ENCODE peak calls at places on chromosomes 11 and 22, in ten cellular contexts. A is uterus, U is GM12878, K is lower leg skin, N is suprapubic skin, C is heart left ventricle, B is HCT116, D is esophagus squamous epithelium, O is spleen, I is GM12891. H is an unnamed sample.

GRCh38 chr11:110491577-110492352 is 62.0 kb downstream of the FDX1 start:
- DNase-seq in A (no peak), U (no peak), K (no peak), N (no peak), C (no peak), B (no peak), D (no peak), O (no peak), I (no peak), H (no peak)

GRCh38 chr11:130023204-130023603 is 20.6 kb upstream of the PRDM10 start:
- DNase-seq in A (no peak), U (peak), K (no peak), N (no peak), C (no peak), B (peak), D (no peak), O (no peak), I (peak), H (no peak)

GRCh38 chr11:127252321-127252720 is 251.8 kb upstream of the KIRREL3 start:
- DNase-seq in A (no peak), U (no peak), K (no peak), N (no peak), C (no peak), B (no peak), D (no peak), O (no peak), I (no peak), H (no peak)

GRCh38 chr11:61621917-61622585 is 41.2 kb upstream of the SYT7 start:
- DNase-seq in A (no peak), U (no peak), K (no peak), N (no peak), C (no peak), B (no peak), D (no peak), O (no peak), I (no peak), H (no peak)

GRCh38 chr11:116422976-116423375 is 349.8 kb downstream of the BUD13 start:
- DNase-seq in A (no peak), U (no peak), K (no peak), N (no peak), C (no peak), B (no peak), D (no peak), O (no peak), I (no peak), H (no peak)

GRCh38 chr11:94117871-94118270 is 10.8 kb upstream of the PANX1 start:
- DNase-seq in A (no peak), U (no peak), K (no peak), N (no peak), C (no peak), B (no peak), D (no peak), O (no peak), I (no peak), H (no peak)

GRCh38 chr11:69215784-69216415 is 60.2 kb downstream of the SMIM38 start:
- DNase-seq in A (no peak), U (no peak), K (peak), N (no peak), C (no peak), B (no peak), D (no peak), O (no peak), I (no peak), H (no peak)

GRCh38 chr11:61814242-61814957 is 2.4 kb downstream of the FADS1 start:
- DNase-seq in A (no peak), U (no peak), K (no peak), N (no peak), C (peak), B (peak), D (no peak), O (no peak), I (no peak), H (peak)

GRCh38 chr22:23157560-23158515 is 12.6 kb downstream of the RAB36 start:
- DNase-seq in A (no peak), U (no peak), K (no peak), N (no peak), C (peak), B (no peak), D (no peak), O (peak), I (no peak), H (no peak)

GRCh38 chr11:34380696-34381095 is 22.9 kb upstream of the ABTB2 start:
- DNase-seq in A (no peak), U (no peak), K (no peak), N (no peak), C (no peak), B (peak), D (no peak), O (no peak), I (no peak), H (no peak)

GRCh38 chr22:28909375-28909774 is 26.0 kb downstream of the ZNRF3 start:
- DNase-seq in A (no peak), U (peak), K (peak), N (no peak), C (no peak), B (no peak), D (no peak), O (no peak), I (no peak), H (peak)

GRCh38 chr11:132531921-132532320 is 1000.4 kb downstream of the OPCML start:
- DNase-seq in A (no peak), U (no peak), K (no peak), N (no peak), C (no peak), B (no peak), D (no peak), O (no peak), I (no peak), H (no peak)

DNA sequence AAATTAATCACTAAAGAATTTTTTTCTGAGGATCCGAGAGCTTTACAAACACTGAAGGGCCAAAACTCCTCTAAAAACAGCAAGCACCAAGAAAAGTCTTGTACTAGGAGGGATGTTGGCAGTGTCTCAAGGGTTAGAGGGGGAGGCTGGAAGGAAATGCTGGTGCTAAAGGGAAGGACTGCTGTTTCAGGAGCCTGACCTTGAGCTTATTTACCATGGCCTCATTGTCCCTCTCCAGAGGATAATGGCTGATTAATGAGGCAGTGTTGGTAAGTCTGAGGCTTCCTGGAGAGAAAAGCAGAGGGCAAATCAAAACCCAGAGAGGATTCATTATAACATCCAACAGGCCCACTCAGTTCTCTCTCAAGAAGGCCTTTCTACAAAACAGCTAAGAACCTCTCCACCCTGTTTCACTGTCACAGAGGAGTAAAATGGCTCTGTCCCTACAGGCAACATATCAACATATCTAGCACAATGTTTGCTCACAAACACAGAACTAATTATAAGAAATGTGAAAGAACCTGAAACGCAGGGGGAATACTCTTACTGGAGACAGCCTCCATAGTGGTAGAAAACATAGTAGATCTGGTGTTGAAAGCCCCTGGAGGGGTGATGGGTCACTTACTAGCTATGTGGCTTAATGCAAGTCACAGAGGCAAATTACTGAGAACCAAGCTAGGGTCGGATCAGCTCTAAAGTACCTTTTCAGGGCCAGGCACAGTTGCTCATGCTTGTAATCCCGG is 31.5 kb downstream of the NUMA1 start:
- DNase-seq in A (no peak), U (no peak), K (no peak), N (no peak), C (no peak), B (no peak), D (no peak), O (no peak), I (no peak), H (no peak)
- TF ChIP-seq POLR2A in A (no peak), U (no peak), K (no peak), N (no peak), C (no peak), B (no peak), D (no peak), O (no peak), I (no peak), H (no peak)

GRCh38 chr11:73218106-73218829 is at the start of gene P2RY2:
- DNase-seq in A (peak), U (no peak), K (peak), N (no peak), C (peak), B (peak), D (no peak), O (peak), I (peak), H (peak)
- TF ChIP-seq POLR2A in A (no peak), U (no peak), K (no peak), N (no peak), C (no peak), B (no peak), D (no peak), O (no peak), I (no peak), H (no peak)

DNA sequence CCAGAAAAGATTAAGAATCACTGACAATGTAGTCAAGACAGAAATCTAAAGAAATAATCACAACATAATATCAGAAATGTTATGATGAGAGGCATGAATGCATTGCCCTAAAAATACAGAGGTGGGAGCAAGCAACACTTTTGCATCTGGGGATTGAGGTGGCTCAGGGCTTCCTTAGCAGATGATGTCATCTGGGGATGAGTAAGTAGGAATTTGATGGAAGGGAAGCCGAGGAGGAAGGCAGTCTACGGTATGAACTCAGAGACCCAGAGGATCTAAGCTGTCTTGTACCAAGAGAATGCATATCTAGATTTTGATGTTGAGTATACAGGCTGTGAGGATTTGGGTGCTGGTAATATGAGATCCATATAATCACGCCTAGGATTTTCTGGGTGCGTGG is 193.0 kb upstream of the SNX19 start:
- DNase-seq in A (no peak), U (no peak), K (no peak), N (no peak), C (no peak), B (no peak), D (no peak), O (no peak), I (no peak), H (no peak)
- TF ChIP-seq POLR2A in A (no peak), U (no peak), K (no peak), N (no peak), C (no peak), B (no peak), D (no peak), O (no peak), I (no peak), H (no peak)

DNA sequence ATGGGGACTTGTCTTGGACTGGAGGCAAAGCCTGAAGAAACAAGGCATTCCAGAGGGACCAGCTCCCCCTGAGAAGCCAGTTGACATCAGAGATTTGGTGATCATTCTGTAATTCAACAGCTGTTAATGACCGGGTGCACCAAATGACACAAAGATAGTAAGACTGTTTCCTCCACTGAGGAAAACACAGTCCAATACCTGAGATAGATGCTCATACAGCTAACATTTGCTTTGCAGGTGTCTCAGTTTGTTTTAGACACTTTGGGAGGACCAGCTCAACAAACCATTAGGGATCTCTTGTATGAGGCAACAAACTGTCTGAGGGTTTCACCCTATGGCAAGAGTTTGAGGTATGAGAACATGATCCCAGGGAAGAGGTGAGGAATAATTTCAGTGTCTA is 237.2 kb upstream of the PLET1 start:
- DNase-seq in A (no peak), U (no peak), K (no peak), N (no peak), C (no peak), B (no peak), D (no peak), O (no peak), I (no peak), H (no peak)
- TF ChIP-seq POLR2A in A (no peak), U (no peak), K (no peak), N (no peak), C (no peak), B (no peak), D (no peak), O (no peak), I (no peak), H (no peak)

GRCh38 chr22:49964493-49965290 is 4.1 kb downstream of the PIM3 start:
- DNase-seq in A (peak), U (no peak), K (peak), N (peak), C (peak), B (no peak), D (no peak), O (peak), I (no peak), H (no peak)
- TF ChIP-seq POLR2A in A (no peak), U (peak), K (no peak), N (no peak), C (no peak), B (no peak), D (no peak), O (no peak), I (peak), H (no peak)

GRCh38 chr22:45212306-45212709 is 28.4 kb downstream of the KIAA0930 start:
- DNase-seq in A (peak), U (no peak), K (peak), N (no peak), C (peak), B (no peak), D (no peak), O (peak), I (no peak), H (no peak)
- TF ChIP-seq POLR2A in A (no peak), U (no peak), K (no peak), N (no peak), C (no peak), B (no peak), D (no peak), O (no peak), I (no peak), H (no peak)

GRCh38 chr11:65885808-65886536 is 2.3 kb downstream of the FIBP start:
- DNase-seq in A (no peak), U (no peak), K (no peak), N (no peak), C (no peak), B (no peak), D (no peak), O (peak), I (no peak), H (no peak)

GRCh38 chr11:65885231-65885630 is 3.0 kb downstream of the FIBP start:
- DNase-seq in A (no peak), U (no peak), K (no peak), N (no peak), C (no peak), B (no peak), D (no peak), O (peak), I (no peak), H (no peak)

GRCh38 chr11:65883058-65883761 is 3.6 kb downstream of the CTSW start:
- DNase-seq in A (no peak), U (no peak), K (no peak), N (no peak), C (no peak), B (no peak), D (no peak), O (peak), I (no peak), H (no peak)

GRCh38 chr11:65883786-65884715 is 4.2 kb downstream of the FIBP start:
- DNase-seq in A (no peak), U (no peak), K (no peak), N (no peak), C (no peak), B (no peak), D (no peak), O (peak), I (no peak), H (no peak)

GRCh38 chr11:65884716-65885092 is 3.6 kb downstream of the FIBP start:
- DNase-seq in A (peak), U (no peak), K (peak), N (no peak), C (peak), B (no peak), D (no peak), O (peak), I (peak), H (peak)
- TF ChIP-seq POLR2A in A (no peak), U (no peak), K (no peak), N (no peak), C (no peak), B (no peak), D (no peak), O (no peak), I (no peak), H (no peak)

DNA sequence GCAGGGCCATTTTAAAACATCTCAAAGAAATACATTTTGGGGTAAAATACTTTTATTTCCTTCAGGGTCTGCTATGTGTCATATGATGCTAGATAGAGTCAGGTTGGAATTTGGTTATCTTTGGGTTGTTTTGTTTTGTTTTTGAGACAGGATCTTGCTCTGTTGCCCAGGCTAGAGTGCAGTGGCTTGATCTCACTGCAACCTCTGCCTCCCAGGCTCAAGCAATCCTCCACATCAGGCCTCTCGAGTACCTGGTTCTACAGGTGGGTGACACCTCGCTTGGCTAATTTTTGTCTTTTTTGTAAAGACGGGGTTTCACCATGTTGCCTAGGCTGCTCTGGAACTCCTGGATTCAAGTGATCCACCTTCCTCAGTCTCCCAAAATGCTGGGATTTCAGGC is 17.3 kb downstream of the DENND5A start:
- DNase-seq in A (no peak), U (no peak), K (no peak), N (peak), C (no peak), B (no peak), D (no peak), O (no peak), I (no peak), H (no peak)
- TF ChIP-seq POLR2A in A (no peak), U (no peak), K (no peak), N (no peak), C (no peak), B (no peak), D (no peak), O (no peak), I (no peak), H (no peak)

GRCh38 chr11:118929496-118930151 is 3.9 kb upstream of the BCL9L start:
- DNase-seq in A (peak), U (no peak), K (peak), N (peak), C (peak), B (peak), D (no peak), O (peak), I (no peak), H (peak)
- TF ChIP-seq POLR2A in A (no peak), U (no peak), K (no peak), N (no peak), C (no peak), B (no peak), D (no peak), O (no peak), I (no peak), H (no peak)

DNA sequence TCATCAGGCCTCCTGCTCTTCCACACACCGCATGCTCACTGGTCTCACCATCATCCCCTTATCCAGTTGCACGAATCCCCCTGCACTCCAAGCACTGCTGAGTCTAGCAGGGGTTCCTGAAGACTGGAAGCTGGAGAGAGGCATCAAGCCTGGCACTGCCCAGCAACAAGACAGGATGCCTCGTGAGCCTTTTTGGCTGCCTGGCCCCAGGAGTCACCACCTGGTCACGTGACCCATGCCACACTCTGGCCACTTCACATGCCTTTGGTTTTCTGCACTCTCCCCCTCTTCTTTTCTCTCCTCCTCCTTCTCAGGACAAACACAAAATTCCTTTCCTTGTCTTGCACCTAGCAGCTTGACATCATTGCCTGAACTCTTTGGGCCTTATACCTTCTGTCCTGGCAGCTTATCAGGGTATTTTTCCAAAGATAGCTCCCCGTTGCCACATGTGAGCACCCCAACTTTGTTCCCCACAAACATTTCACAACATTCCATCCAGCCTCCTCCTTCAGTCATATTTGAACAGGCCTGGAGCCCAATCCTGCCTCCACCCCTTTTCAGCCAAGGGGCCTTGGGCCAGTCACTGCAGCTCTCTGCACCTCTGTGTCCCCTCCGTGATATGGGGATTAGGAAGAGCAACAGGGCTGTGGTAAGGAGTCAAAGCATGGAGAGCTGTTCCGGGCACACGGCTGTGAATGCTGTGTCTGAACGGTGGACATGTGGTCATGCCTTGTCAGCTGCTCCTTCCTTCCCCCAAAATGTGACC is 2.8 kb upstream of the PACSIN2 start:
- DNase-seq in A (no peak), U (no peak), K (no peak), N (no peak), C (peak), B (no peak), D (no peak), O (no peak), I (no peak), H (no peak)
- TF ChIP-seq POLR2A in A (no peak), U (no peak), K (no peak), N (no peak), C (no peak), B (no peak), D (no peak), O (no peak), I (no peak), H (no peak)